ENCODE peak calls at places on chromosomes 1 and 21, in nine cellular contexts. One of them, this sample, is unnamed.
A peak's percentile ranks its signal among the peaks of the same experiment; 100 is the strongest.

GRCh38 chr1:41440321-41441090 is 44.0 kb downstream of the EDN2 start:
- DNase-seq in GM06990: no peak
- DNase-seq in naive thymus-derived CD8-positive, alpha-beta T cell: no peak
- DNase-seq in fibroblast of mammary gland: peak; percentile 52
- DNase-seq in astrocyte: no peak
- DNase-seq in AG04450: no peak
- DNase-seq in NCI-H1092: no peak
- DNase-seq in mesothelial cell of epicardium: no peak
- DNase-seq in ELR: no peak
- DNase-seq in this sample: no peak

GRCh38 chr1:87182611-87183010 is 146.1 kb upstream of the LMO4 start:
- DNase-seq in GM06990: no peak
- DNase-seq in naive thymus-derived CD8-positive, alpha-beta T cell: no peak
- DNase-seq in fibroblast of mammary gland: no peak
- DNase-seq in astrocyte: no peak
- DNase-seq in AG04450: no peak
- DNase-seq in NCI-H1092: no peak
- DNase-seq in mesothelial cell of epicardium: no peak
- DNase-seq in ELR: peak; percentile 34
- DNase-seq in this sample: no peak

GRCh38 chr1:44811714-44812151 is 3.4 kb downstream of the BTBD19 start:
- DNase-seq in GM06990: no peak
- DNase-seq in naive thymus-derived CD8-positive, alpha-beta T cell: no peak
- DNase-seq in fibroblast of mammary gland: peak; percentile 92
- DNase-seq in astrocyte: peak; percentile 88
- DNase-seq in AG04450: peak; percentile 48
- DNase-seq in NCI-H1092: no peak
- DNase-seq in mesothelial cell of epicardium: no peak
- DNase-seq in ELR: peak; percentile 72
- DNase-seq in this sample: no peak

GRCh38 chr1:24318238-24318987 is 744 bp upstream of the GRHL3 start:
- DNase-seq in GM06990: no peak
- DNase-seq in naive thymus-derived CD8-positive, alpha-beta T cell: no peak
- DNase-seq in fibroblast of mammary gland: peak; percentile 49
- DNase-seq in astrocyte: peak; percentile 66
- DNase-seq in AG04450: peak; percentile 26
- DNase-seq in NCI-H1092: no peak
- DNase-seq in mesothelial cell of epicardium: no peak
- DNase-seq in ELR: no peak
- DNase-seq in this sample: no peak

GRCh38 chr1:100005424-100005823 is 35.6 kb downstream of the SLC35A3 start:
- DNase-seq in GM06990: no peak
- DNase-seq in naive thymus-derived CD8-positive, alpha-beta T cell: no peak
- DNase-seq in fibroblast of mammary gland: no peak
- DNase-seq in astrocyte: no peak
- DNase-seq in AG04450: no peak
- DNase-seq in NCI-H1092: no peak
- DNase-seq in mesothelial cell of epicardium: no peak
- DNase-seq in ELR: no peak
- DNase-seq in this sample: no peak

GRCh38 chr1:102897537-102897936 is 210.8 kb downstream of the COL11A1 start:
- DNase-seq in GM06990: no peak
- DNase-seq in naive thymus-derived CD8-positive, alpha-beta T cell: no peak
- DNase-seq in fibroblast of mammary gland: peak; percentile 78
- DNase-seq in astrocyte: peak; percentile 84
- DNase-seq in AG04450: no peak
- DNase-seq in NCI-H1092: no peak
- DNase-seq in mesothelial cell of epicardium: no peak
- DNase-seq in ELR: peak; percentile 71
- DNase-seq in this sample: no peak

GRCh38 chr1:173666646-173667045 is 3.0 kb downstream of the ANKRD45 start:
- DNase-seq in GM06990: no peak
- DNase-seq in naive thymus-derived CD8-positive, alpha-beta T cell: no peak
- DNase-seq in fibroblast of mammary gland: peak; percentile 63
- DNase-seq in astrocyte: peak; percentile 1
- DNase-seq in AG04450: no peak
- DNase-seq in NCI-H1092: no peak
- DNase-seq in mesothelial cell of epicardium: no peak
- DNase-seq in ELR: peak; percentile 79
- DNase-seq in this sample: no peak

GRCh38 chr1:15768388-15768787 is 9.8 kb downstream of the FBLIM1 start:
- DNase-seq in GM06990: no peak
- DNase-seq in naive thymus-derived CD8-positive, alpha-beta T cell: no peak
- DNase-seq in fibroblast of mammary gland: no peak
- DNase-seq in astrocyte: no peak
- DNase-seq in AG04450: no peak
- DNase-seq in NCI-H1092: no peak
- DNase-seq in mesothelial cell of epicardium: no peak
- DNase-seq in ELR: no peak
- DNase-seq in this sample: no peak

GRCh38 chr1:64578270-64578973 is 108.5 kb downstream of the CACHD1 start:
- DNase-seq in GM06990: no peak
- DNase-seq in naive thymus-derived CD8-positive, alpha-beta T cell: no peak
- DNase-seq in fibroblast of mammary gland: no peak
- DNase-seq in astrocyte: no peak
- DNase-seq in AG04450: no peak
- DNase-seq in NCI-H1092: no peak
- DNase-seq in mesothelial cell of epicardium: no peak
- DNase-seq in ELR: no peak
- DNase-seq in this sample: no peak

GRCh38 chr1:77202746-77203145 is 16.5 kb downstream of the PIGK start:
- DNase-seq in GM06990: no peak
- DNase-seq in naive thymus-derived CD8-positive, alpha-beta T cell: no peak
- DNase-seq in fibroblast of mammary gland: no peak
- DNase-seq in astrocyte: no peak
- DNase-seq in AG04450: no peak
- DNase-seq in NCI-H1092: no peak
- DNase-seq in mesothelial cell of epicardium: no peak
- DNase-seq in ELR: no peak
- DNase-seq in this sample: no peak

GRCh38 chr21:15379776-15380175 is 315.0 kb upstream of the NRIP1 start:
- DNase-seq in GM06990: no peak
- DNase-seq in naive thymus-derived CD8-positive, alpha-beta T cell: no peak
- DNase-seq in fibroblast of mammary gland: no peak
- DNase-seq in astrocyte: peak; percentile 5
- DNase-seq in AG04450: no peak
- DNase-seq in NCI-H1092: no peak
- DNase-seq in mesothelial cell of epicardium: no peak
- DNase-seq in ELR: no peak
- DNase-seq in this sample: no peak